ENCODE peak calls at places on chromosomes 2 and 18, in six cellular contexts. C is HFFc6; I is GOT3; Y is stimulated activated CD4-positive, alpha-beta T cell treated with anti-CD3 and anti-CD28 coated beads, Interleukin-15, amount 100 ng/mL, for 24 hours; S is fibroblast of mammary gland; L is activated CD4-positive, alpha-beta T cell treated with anti-CD3 and anti-CD28 coated beads, Interleukin-2, amount 50 U/mL, for 1 hour. R is an unnamed sample.
A peak's percentile ranks its signal among the peaks of the same experiment; 100 is the strongest.

GRCh38 chr2:6423944-6424343 is 441.8 kb downstream of the CMPK2 start:
- DNase-seq in C (no peak), Y (no peak), I (no peak), L (no peak), S (no peak), R (no peak)

GRCh38 chr2:170974304-170974993 is 45.4 kb downstream of the GORASP2 start:
- DNase-seq in C (peak; percentile 35), L (no peak), Y (no peak), I (no peak), S (peak; percentile 22), R (no peak)

GRCh38 chr18:37668971-37669747 is 103.6 kb upstream of the CELF4 start:
- DNase-seq in S (no peak), C (no peak), Y (no peak), L (no peak), I (no peak), R (no peak)

GRCh38 chr2:40279001-40279400 is 172.9 kb downstream of the SLC8A1 start:
- DNase-seq in L (no peak), S (peak; percentile 51), C (no peak), Y (no peak), I (no peak), R (no peak)

GRCh38 chr2:125858366-125858765 is 797.6 kb upstream of the GYPC start:
- DNase-seq in Y (no peak), S (no peak), I (no peak), C (no peak), L (no peak), R (no peak)

GRCh38 chr2:223696719-223697118 is 94.6 kb upstream of the SCG2 start:
- DNase-seq in S (peak; percentile 74), Y (no peak), L (no peak), C (peak; percentile 23), I (no peak), R (no peak)

GRCh38 chr18:78865771-78866310 is 113.8 kb upstream of the SALL3 start:
- DNase-seq in L (no peak), I (no peak), S (no peak), Y (no peak), C (no peak), R (no peak)

GRCh38 chr2:9738718-9739496 is 104.4 kb upstream of the TAF1B start:
- DNase-seq in Y (peak; percentile 27), I (no peak), L (no peak), C (no peak), S (no peak), R (peak; percentile 21)

GRCh38 chr2:109266511-109266910 is 137.5 kb downstream of the SH3RF3 start:
- DNase-seq in L (no peak), C (no peak), I (no peak), Y (no peak), S (no peak), R (no peak)

GRCh38 chr2:101820519-101820918 is 123.0 kb downstream of the MAP4K4 start:
- DNase-seq in L (no peak), C (peak; percentile 87), I (no peak), Y (peak; percentile 34), S (peak; percentile 86), R (no peak)

GRCh38 chr2:7077660-7078278 is 160.6 kb downstream of the RNF144A start:
- DNase-seq in I (no peak), C (no peak), Y (no peak), L (no peak), S (peak; percentile 28), R (no peak)

GRCh38 chr2:102063360-102063947 is 71.7 kb downstream of the IL1R2 start:
- DNase-seq in S (peak; percentile 83), L (no peak), C (peak; percentile 37), I (no peak), Y (no peak), R (no peak)

GRCh38 chr18:9673296-9674251 is 34.5 kb upstream of the RAB31 start:
- DNase-seq in Y (peak; percentile 30), L (no peak), C (peak; percentile 66), I (no peak), S (peak; percentile 81), R (peak; percentile 86)

GRCh38 chr2:20619624-20620024 is 31.3 kb downstream of the HS1BP3 start:
- DNase-seq in C (no peak), I (no peak), S (no peak), Y (no peak), L (no peak), R (no peak)

GRCh38 chr18:57950542-57950941 is 93.5 kb upstream of the NEDD4L start:
- DNase-seq in I (no peak), L (no peak), S (no peak), C (no peak), Y (no peak), R (no peak)